ENCODE peak calls at places on chromosomes 11 and 22, in nine cellular contexts. One of them, this sample, is unnamed. For H3K36me3, the result is how much of the 10 kb centered on the place peaks cover.

GRCh38 chr11:123628936-123629683 is 25.3 kb downstream of the SCN3B start:
- DNase-seq in lower lobe of right lung: no peak
- DNase-seq in upper lobe of right lung: no peak
- DNase-seq in WERI-Rb-1: peak
- DNase-seq in GM23338: no peak
- DNase-seq in neuronal stem cell: no peak
- DNase-seq in psoas muscle: peak
- DNase-seq in transverse colon: peak
- DNase-seq in cardiac muscle cell: peak
- DNase-seq in this sample: no peak

GRCh38 chr11:46560300-46561025 is 33.4 kb downstream of the AMBRA1 start:
- DNase-seq in lower lobe of right lung: no peak
- DNase-seq in upper lobe of right lung: no peak
- DNase-seq in WERI-Rb-1: no peak
- DNase-seq in GM23338: no peak
- DNase-seq in neuronal stem cell: no peak
- DNase-seq in psoas muscle: no peak
- DNase-seq in transverse colon: no peak
- DNase-seq in cardiac muscle cell: peak
- DNase-seq in this sample: peak

GRCh38 chr11:636511-637332 is at the start of gene DRD4:
- DNase-seq in lower lobe of right lung: no peak
- DNase-seq in upper lobe of right lung: no peak
- DNase-seq in WERI-Rb-1: no peak
- DNase-seq in GM23338: peak
- DNase-seq in neuronal stem cell: peak
- DNase-seq in psoas muscle: no peak
- DNase-seq in transverse colon: no peak
- DNase-seq in cardiac muscle cell: peak
- DNase-seq in this sample: no peak

GRCh38 chr11:464316-464715 is 14.2 kb downstream of the PTDSS2 start:
- DNase-seq in lower lobe of right lung: no peak
- DNase-seq in upper lobe of right lung: no peak
- DNase-seq in WERI-Rb-1: no peak
- DNase-seq in GM23338: no peak
- DNase-seq in neuronal stem cell: no peak
- DNase-seq in psoas muscle: peak
- DNase-seq in transverse colon: no peak
- DNase-seq in cardiac muscle cell: no peak
- DNase-seq in this sample: no peak

GRCh38 chr22:31400023-31400397 is 606 bp downstream of the DRG1 start:
- DNase-seq in lower lobe of right lung: no peak
- DNase-seq in upper lobe of right lung: no peak
- DNase-seq in WERI-Rb-1: peak
- DNase-seq in GM23338: peak
- DNase-seq in neuronal stem cell: peak
- DNase-seq in psoas muscle: no peak
- DNase-seq in transverse colon: peak
- DNase-seq in cardiac muscle cell: peak
- DNase-seq in this sample: no peak

GRCh38 chr11:112024178-112024777 is 930 bp upstream of the DLAT start:
- DNase-seq in lower lobe of right lung: no peak
- DNase-seq in upper lobe of right lung: no peak
- DNase-seq in WERI-Rb-1: no peak
- DNase-seq in GM23338: peak
- DNase-seq in neuronal stem cell: peak
- DNase-seq in psoas muscle: no peak
- DNase-seq in transverse colon: no peak
- DNase-seq in cardiac muscle cell: no peak
- DNase-seq in this sample: peak

GRCh38 chr11:9825895-9826294 is 162.0 kb downstream of the SWAP70 start:
- DNase-seq in lower lobe of right lung: no peak
- DNase-seq in upper lobe of right lung: no peak
- DNase-seq in WERI-Rb-1: no peak
- DNase-seq in GM23338: no peak
- DNase-seq in neuronal stem cell: no peak
- DNase-seq in psoas muscle: no peak
- DNase-seq in transverse colon: no peak
- DNase-seq in cardiac muscle cell: no peak
- DNase-seq in this sample: peak

GRCh38 chr11:76041208-76041607 is 165.1 kb downstream of the WNT11 start:
- DNase-seq in lower lobe of right lung: no peak
- DNase-seq in upper lobe of right lung: no peak
- DNase-seq in WERI-Rb-1: no peak
- DNase-seq in GM23338: peak
- DNase-seq in neuronal stem cell: no peak
- DNase-seq in psoas muscle: no peak
- DNase-seq in transverse colon: no peak
- DNase-seq in cardiac muscle cell: no peak
- DNase-seq in this sample: no peak

GRCh38 chr11:33723238-33723881 is 12.9 kb downstream of the CD59 start:
- DNase-seq in lower lobe of right lung: no peak
- DNase-seq in upper lobe of right lung: no peak
- DNase-seq in WERI-Rb-1: no peak
- DNase-seq in GM23338: no peak
- DNase-seq in neuronal stem cell: no peak
- DNase-seq in psoas muscle: no peak
- DNase-seq in transverse colon: no peak
- DNase-seq in cardiac muscle cell: peak
- DNase-seq in this sample: no peak

GRCh38 chr11:105177658-105178057 is 38.1 kb upstream of the CARD18 start:
- DNase-seq in lower lobe of right lung: no peak
- DNase-seq in upper lobe of right lung: no peak
- DNase-seq in WERI-Rb-1: no peak
- DNase-seq in GM23338: no peak
- DNase-seq in neuronal stem cell: no peak
- DNase-seq in psoas muscle: no peak
- DNase-seq in transverse colon: no peak
- DNase-seq in cardiac muscle cell: peak
- DNase-seq in this sample: no peak

GRCh38 chr11:15577519-15577918 is 462.8 kb downstream of the INSC start:
- DNase-seq in lower lobe of right lung: no peak
- DNase-seq in upper lobe of right lung: no peak
- DNase-seq in WERI-Rb-1: no peak
- DNase-seq in GM23338: no peak
- DNase-seq in neuronal stem cell: no peak
- DNase-seq in psoas muscle: no peak
- DNase-seq in transverse colon: no peak
- DNase-seq in cardiac muscle cell: no peak
- DNase-seq in this sample: no peak

GRCh38 chr11:118766035-118766434 is 24.9 kb downstream of the DDX6 start:
- DNase-seq in lower lobe of right lung: no peak
- DNase-seq in upper lobe of right lung: no peak
- DNase-seq in WERI-Rb-1: no peak
- DNase-seq in GM23338: no peak
- DNase-seq in neuronal stem cell: no peak
- DNase-seq in psoas muscle: no peak
- DNase-seq in transverse colon: no peak
- DNase-seq in cardiac muscle cell: no peak
- DNase-seq in this sample: no peak

GRCh38 chr22:23551385-23551784 is 28.7 kb downstream of the IGLL1 start:
- DNase-seq in lower lobe of right lung: no peak
- DNase-seq in upper lobe of right lung: no peak
- DNase-seq in WERI-Rb-1: no peak
- DNase-seq in GM23338: no peak
- DNase-seq in neuronal stem cell: no peak
- DNase-seq in psoas muscle: no peak
- DNase-seq in transverse colon: no peak
- DNase-seq in cardiac muscle cell: no peak
- DNase-seq in this sample: no peak

GRCh38 chr11:991711-992307 is 44.7 kb downstream of the MUC6 start:
- DNase-seq in lower lobe of right lung: no peak
- DNase-seq in upper lobe of right lung: no peak
- DNase-seq in WERI-Rb-1: no peak
- DNase-seq in GM23338: no peak
- DNase-seq in neuronal stem cell: no peak
- DNase-seq in psoas muscle: no peak
- DNase-seq in transverse colon: no peak
- DNase-seq in cardiac muscle cell: no peak
- DNase-seq in this sample: no peak

GRCh38 chr11:131674051-131674755 is 303.8 kb downstream of the NTM start:
- DNase-seq in lower lobe of right lung: peak
- DNase-seq in upper lobe of right lung: peak
- DNase-seq in WERI-Rb-1: peak
- DNase-seq in GM23338: peak
- DNase-seq in neuronal stem cell: peak
- DNase-seq in psoas muscle: peak
- DNase-seq in transverse colon: peak
- DNase-seq in cardiac muscle cell: peak
- DNase-seq in this sample: peak

GRCh38 chr11:16841481-16841880 is 103.0 kb downstream of the C11orf58 start:
- DNase-seq in lower lobe of right lung: no peak
- DNase-seq in upper lobe of right lung: no peak
- DNase-seq in WERI-Rb-1: no peak
- DNase-seq in GM23338: no peak
- DNase-seq in neuronal stem cell: no peak
- DNase-seq in psoas muscle: no peak
- DNase-seq in transverse colon: no peak
- DNase-seq in cardiac muscle cell: no peak
- DNase-seq in this sample: no peak

GRCh38 chr11:44940424-44940823 is 10.3 kb downstream of the TP53I11 start:
- DNase-seq in lower lobe of right lung: no peak
- DNase-seq in upper lobe of right lung: no peak
- DNase-seq in WERI-Rb-1: no peak
- DNase-seq in GM23338: no peak
- DNase-seq in neuronal stem cell: no peak
- DNase-seq in psoas muscle: no peak
- DNase-seq in transverse colon: no peak
- DNase-seq in cardiac muscle cell: no peak
- DNase-seq in this sample: no peak

GRCh38 chr11:66891849-66892660 is 35.2 kb downstream of the LRFN4 start:
- DNase-seq in lower lobe of right lung: no peak
- DNase-seq in upper lobe of right lung: no peak
- DNase-seq in WERI-Rb-1: no peak
- DNase-seq in GM23338: peak
- DNase-seq in neuronal stem cell: no peak
- DNase-seq in psoas muscle: peak
- DNase-seq in transverse colon: peak
- DNase-seq in cardiac muscle cell: peak
- DNase-seq in this sample: peak

GRCh38 chr11:12794556-12795230 is 120.5 kb downstream of the TEAD1 start:
- DNase-seq in lower lobe of right lung: no peak
- DNase-seq in upper lobe of right lung: no peak
- DNase-seq in WERI-Rb-1: no peak
- DNase-seq in GM23338: no peak
- DNase-seq in neuronal stem cell: no peak
- DNase-seq in psoas muscle: no peak
- DNase-seq in transverse colon: no peak
- DNase-seq in cardiac muscle cell: no peak
- DNase-seq in this sample: no peak
- H3K36me3 ChIP-seq in lower lobe of right lung: under half
- H3K36me3 ChIP-seq in upper lobe of right lung: under half
- H3K36me3 ChIP-seq in WERI-Rb-1: under half
- H3K36me3 ChIP-seq in GM23338: under half
- H3K36me3 ChIP-seq in neuronal stem cell: under half
- H3K36me3 ChIP-seq in psoas muscle: under half
- H3K36me3 ChIP-seq in transverse colon: under half
- H3K36me3 ChIP-seq in cardiac muscle cell: under half
- H3K36me3 ChIP-seq in this sample: under half

DNA sequence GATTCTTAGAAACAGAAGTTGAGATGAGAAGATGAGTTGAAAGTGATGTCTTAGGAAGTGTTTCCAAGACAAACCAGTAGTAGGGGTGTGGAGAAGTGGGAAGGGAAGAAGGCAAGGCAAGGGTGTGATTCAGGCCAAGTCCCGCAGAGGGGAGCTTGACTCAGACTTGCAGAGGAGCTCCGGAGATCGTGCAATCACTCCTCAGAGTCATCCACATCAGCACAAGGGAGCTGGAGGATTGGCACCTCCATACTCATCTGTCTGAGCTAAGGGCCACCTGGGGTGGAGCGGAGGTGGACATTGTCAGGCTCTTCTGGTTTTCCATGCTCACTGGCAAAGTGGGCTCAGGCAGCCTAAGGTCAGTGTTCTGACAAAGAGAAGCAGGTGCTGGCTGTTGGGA is 44.4 kb downstream of the CHRDL2 start:
- DNase-seq in lower lobe of right lung: peak
- DNase-seq in upper lobe of right lung: peak
- DNase-seq in WERI-Rb-1: no peak
- DNase-seq in GM23338: no peak
- DNase-seq in neuronal stem cell: no peak
- DNase-seq in psoas muscle: no peak
- DNase-seq in transverse colon: no peak
- DNase-seq in cardiac muscle cell: peak
- DNase-seq in this sample: no peak
- H3K27ac ChIP-seq in lower lobe of right lung: no peak
- H3K27ac ChIP-seq in upper lobe of right lung: no peak
- H3K27ac ChIP-seq in WERI-Rb-1: no peak
- H3K27ac ChIP-seq in GM23338: no peak
- H3K27ac ChIP-seq in neuronal stem cell: no peak
- H3K27ac ChIP-seq in psoas muscle: no peak
- H3K27ac ChIP-seq in transverse colon: no peak
- H3K27ac ChIP-seq in cardiac muscle cell: no peak
- H3K27ac ChIP-seq in this sample: no peak

DNA sequence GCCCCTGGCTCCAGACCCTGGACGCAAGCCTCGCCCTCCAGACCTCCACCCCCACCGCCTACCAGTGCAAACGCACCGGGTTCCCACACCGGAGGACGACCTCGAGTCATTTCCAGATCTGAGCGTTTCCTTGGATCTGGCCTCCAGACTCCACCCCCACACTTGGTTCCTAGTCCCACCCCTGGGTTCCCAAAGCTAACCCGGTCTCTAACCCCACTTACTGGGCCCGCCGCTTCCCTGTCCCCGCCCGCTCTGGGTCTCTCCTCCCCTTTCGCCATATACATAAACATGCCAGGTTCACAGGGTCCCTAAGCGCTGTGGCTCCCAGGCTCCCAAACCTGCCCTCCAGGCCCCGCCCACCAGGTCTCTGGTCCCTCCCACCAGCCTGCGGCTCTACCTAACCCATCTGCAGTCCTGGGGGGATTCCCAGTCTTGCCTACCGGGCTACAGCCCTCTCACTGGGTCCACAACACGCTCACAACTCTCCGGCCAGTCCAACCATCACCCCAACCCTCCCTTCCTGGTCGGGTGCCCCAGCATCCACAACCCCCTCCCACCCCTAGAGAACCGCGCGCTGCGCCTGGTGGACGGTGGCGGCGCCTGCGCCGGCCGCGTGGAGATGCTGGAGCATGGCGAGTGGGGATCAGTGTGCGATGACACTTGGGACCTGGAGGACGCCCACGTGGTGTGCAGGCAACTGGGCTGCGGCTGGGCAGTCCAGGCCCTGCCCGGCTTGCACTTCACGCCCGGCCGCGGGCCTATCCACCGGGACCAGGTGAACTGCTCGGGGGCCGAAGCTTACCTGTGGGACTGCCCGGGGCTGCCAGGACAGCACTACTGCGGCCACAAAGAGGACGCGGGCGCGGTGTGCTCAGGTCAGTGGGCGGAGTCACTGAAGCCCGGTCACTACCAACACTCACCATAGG is 36.8 kb downstream of the CD6 start:
- DNase-seq in lower lobe of right lung: no peak
- DNase-seq in upper lobe of right lung: no peak
- DNase-seq in WERI-Rb-1: no peak
- DNase-seq in GM23338: peak
- DNase-seq in neuronal stem cell: peak
- DNase-seq in psoas muscle: no peak
- DNase-seq in transverse colon: no peak
- DNase-seq in cardiac muscle cell: no peak
- DNase-seq in this sample: no peak
- H3K4me3 ChIP-seq in lower lobe of right lung: peak
- H3K4me3 ChIP-seq in upper lobe of right lung: peak
- H3K4me3 ChIP-seq in WERI-Rb-1: peak
- H3K4me3 ChIP-seq in GM23338: peak
- H3K4me3 ChIP-seq in neuronal stem cell: no peak
- H3K4me3 ChIP-seq in psoas muscle: peak
- H3K4me3 ChIP-seq in transverse colon: peak
- H3K4me3 ChIP-seq in cardiac muscle cell: peak
- H3K4me3 ChIP-seq in this sample: no peak

GRCh38 chr11:12263141-12263693 is 114.2 kb upstream of the PARVA start:
- DNase-seq in lower lobe of right lung: no peak
- DNase-seq in upper lobe of right lung: no peak
- DNase-seq in WERI-Rb-1: no peak
- DNase-seq in GM23338: no peak
- DNase-seq in neuronal stem cell: no peak
- DNase-seq in psoas muscle: no peak
- DNase-seq in transverse colon: no peak
- DNase-seq in cardiac muscle cell: peak
- DNase-seq in this sample: no peak
- H3K36me3 ChIP-seq in lower lobe of right lung: half or more
- H3K36me3 ChIP-seq in upper lobe of right lung: half or more
- H3K36me3 ChIP-seq in WERI-Rb-1: under half
- H3K36me3 ChIP-seq in GM23338: under half
- H3K36me3 ChIP-seq in neuronal stem cell: under half
- H3K36me3 ChIP-seq in psoas muscle: under half
- H3K36me3 ChIP-seq in transverse colon: under half
- H3K36me3 ChIP-seq in cardiac muscle cell: under half
- H3K36me3 ChIP-seq in this sample: under half